ENCODE peak calls at places on chromosomes 13 and 19, in ten cellular contexts. One of them, this sample, is unnamed.

GRCh38 chr19:45476349-45476717 is 8.5 kb downstream of the FOSB start:
- DNase-seq in cardiac fibroblast: peak
- DNase-seq in RWPE2: no peak
- DNase-seq in stomach: no peak
- DNase-seq in upper lobe of left lung: no peak
- DNase-seq in fibroblast of mammary gland: no peak
- DNase-seq in K562: no peak
- DNase-seq in heart left ventricle: no peak
- DNase-seq in uterus: no peak
- DNase-seq in IMR-90: peak
- DNase-seq in this sample: no peak

GRCh38 chr19:32498641-32499200 is 82.3 kb upstream of the PDCD5 start:
- DNase-seq in cardiac fibroblast: no peak
- DNase-seq in RWPE2: no peak
- DNase-seq in stomach: no peak
- DNase-seq in upper lobe of left lung: no peak
- DNase-seq in fibroblast of mammary gland: peak
- DNase-seq in K562: no peak
- DNase-seq in heart left ventricle: no peak
- DNase-seq in uterus: no peak
- DNase-seq in IMR-90: no peak
- DNase-seq in this sample: no peak

GRCh38 chr19:31461814-31462539 is 112.7 kb upstream of the TSHZ3 start:
- DNase-seq in cardiac fibroblast: peak
- DNase-seq in RWPE2: no peak
- DNase-seq in stomach: no peak
- DNase-seq in upper lobe of left lung: no peak
- DNase-seq in fibroblast of mammary gland: peak
- DNase-seq in K562: no peak
- DNase-seq in heart left ventricle: no peak
- DNase-seq in uterus: no peak
- DNase-seq in IMR-90: no peak
- DNase-seq in this sample: no peak

GRCh38 chr19:55156202-55157063 is 1.1 kb downstream of the TNNI3 start:
- DNase-seq in cardiac fibroblast: peak
- DNase-seq in RWPE2: peak
- DNase-seq in stomach: peak
- DNase-seq in upper lobe of left lung: peak
- DNase-seq in fibroblast of mammary gland: peak
- DNase-seq in K562: peak
- DNase-seq in heart left ventricle: peak
- DNase-seq in uterus: no peak
- DNase-seq in IMR-90: peak
- DNase-seq in this sample: no peak

GRCh38 chr13:48266967-48267639 is 34.1 kb downstream of the ITM2B start:
- DNase-seq in cardiac fibroblast: no peak
- DNase-seq in RWPE2: no peak
- DNase-seq in stomach: no peak
- DNase-seq in upper lobe of left lung: no peak
- DNase-seq in fibroblast of mammary gland: no peak
- DNase-seq in K562: no peak
- DNase-seq in heart left ventricle: no peak
- DNase-seq in uterus: no peak
- DNase-seq in IMR-90: peak
- DNase-seq in this sample: no peak

GRCh38 chr19:48993175-48994034 is at the start of the genes GYS1 and RUVBL2:
- DNase-seq in cardiac fibroblast: peak
- DNase-seq in RWPE2: peak
- DNase-seq in stomach: peak
- DNase-seq in upper lobe of left lung: peak
- DNase-seq in fibroblast of mammary gland: peak
- DNase-seq in K562: peak
- DNase-seq in heart left ventricle: peak
- DNase-seq in uterus: peak
- DNase-seq in IMR-90: peak
- DNase-seq in this sample: peak

GRCh38 chr19:40503300-40503699 is 36.5 kb downstream of the SPTBN4 start:
- DNase-seq in cardiac fibroblast: no peak
- DNase-seq in RWPE2: no peak
- DNase-seq in stomach: no peak
- DNase-seq in upper lobe of left lung: no peak
- DNase-seq in fibroblast of mammary gland: no peak
- DNase-seq in K562: peak
- DNase-seq in heart left ventricle: no peak
- DNase-seq in uterus: no peak
- DNase-seq in IMR-90: no peak
- DNase-seq in this sample: no peak

GRCh38 chr19:1057185-1057857 is 9.6 kb upstream of the ARHGAP45 start:
- DNase-seq in cardiac fibroblast: peak
- DNase-seq in RWPE2: no peak
- DNase-seq in stomach: no peak
- DNase-seq in upper lobe of left lung: no peak
- DNase-seq in fibroblast of mammary gland: peak
- DNase-seq in K562: no peak
- DNase-seq in heart left ventricle: no peak
- DNase-seq in uterus: no peak
- DNase-seq in IMR-90: peak
- DNase-seq in this sample: no peak

GRCh38 chr13:24982333-24982999 is 113.5 kb upstream of the PABPC3 start:
- DNase-seq in cardiac fibroblast: no peak
- DNase-seq in RWPE2: no peak
- DNase-seq in stomach: no peak
- DNase-seq in upper lobe of left lung: no peak
- DNase-seq in fibroblast of mammary gland: no peak
- DNase-seq in K562: no peak
- DNase-seq in heart left ventricle: peak
- DNase-seq in uterus: no peak
- DNase-seq in IMR-90: no peak
- DNase-seq in this sample: no peak

GRCh38 chr13:68806125-68806524 is 1301.5 kb upstream of the ATXN8OS start:
- DNase-seq in cardiac fibroblast: no peak
- DNase-seq in RWPE2: no peak
- DNase-seq in stomach: no peak
- DNase-seq in upper lobe of left lung: no peak
- DNase-seq in fibroblast of mammary gland: no peak
- DNase-seq in K562: no peak
- DNase-seq in heart left ventricle: no peak
- DNase-seq in uterus: no peak
- DNase-seq in IMR-90: no peak
- DNase-seq in this sample: no peak

GRCh38 chr19:49879243-49879960 is 1.9 kb downstream of the TBC1D17 start:
- DNase-seq in cardiac fibroblast: no peak
- DNase-seq in RWPE2: no peak
- DNase-seq in stomach: no peak
- DNase-seq in upper lobe of left lung: no peak
- DNase-seq in fibroblast of mammary gland: no peak
- DNase-seq in K562: no peak
- DNase-seq in heart left ventricle: no peak
- DNase-seq in uterus: peak
- DNase-seq in IMR-90: no peak
- DNase-seq in this sample: no peak

GRCh38 chr13:45482571-45483173 is 17.9 kb downstream of the COG3 start:
- DNase-seq in cardiac fibroblast: peak
- DNase-seq in RWPE2: no peak
- DNase-seq in stomach: no peak
- DNase-seq in upper lobe of left lung: no peak
- DNase-seq in fibroblast of mammary gland: peak
- DNase-seq in K562: no peak
- DNase-seq in heart left ventricle: no peak
- DNase-seq in uterus: no peak
- DNase-seq in IMR-90: peak
- DNase-seq in this sample: no peak

DNA sequence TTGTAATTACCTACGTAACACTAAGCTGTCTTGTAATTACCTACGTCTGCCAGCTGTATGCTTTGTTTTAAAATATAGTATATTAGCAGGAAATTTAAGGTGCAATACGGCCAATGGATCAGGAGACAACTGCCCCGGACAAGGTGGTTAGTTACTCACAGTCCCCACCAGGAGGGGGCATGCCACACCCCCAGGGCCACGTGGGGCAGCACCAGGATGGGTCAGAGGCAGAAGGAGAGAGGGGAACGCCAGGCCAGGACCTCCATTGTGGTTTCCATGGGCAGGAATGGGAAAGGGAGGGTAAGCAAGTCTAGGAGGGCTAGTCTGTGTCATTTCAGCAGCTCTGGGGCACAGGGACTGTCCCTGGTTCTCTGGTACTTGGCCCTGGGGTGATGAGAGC is 140.1 kb downstream of the URI1 start:
- DNase-seq in cardiac fibroblast: no peak
- DNase-seq in RWPE2: no peak
- DNase-seq in stomach: no peak
- DNase-seq in upper lobe of left lung: no peak
- DNase-seq in fibroblast of mammary gland: no peak
- DNase-seq in K562: no peak
- DNase-seq in heart left ventricle: no peak
- DNase-seq in uterus: no peak
- DNase-seq in IMR-90: no peak
- DNase-seq in this sample: no peak
- TF ChIP-seq CTCF in cardiac fibroblast: no peak
- TF ChIP-seq CTCF in RWPE2: no peak
- TF ChIP-seq CTCF in stomach: no peak
- TF ChIP-seq CTCF in upper lobe of left lung: no peak
- TF ChIP-seq CTCF in fibroblast of mammary gland: no peak
- TF ChIP-seq CTCF in K562: peak
- TF ChIP-seq CTCF in heart left ventricle: no peak
- TF ChIP-seq CTCF in uterus: no peak
- TF ChIP-seq CTCF in IMR-90: no peak
- TF ChIP-seq CTCF in this sample: no peak

GRCh38 chr13:113951246-113951999 is 22.5 kb downstream of the C13orf46 start:
- DNase-seq in cardiac fibroblast: peak
- DNase-seq in RWPE2: no peak
- DNase-seq in stomach: peak
- DNase-seq in upper lobe of left lung: peak
- DNase-seq in fibroblast of mammary gland: peak
- DNase-seq in K562: peak
- DNase-seq in heart left ventricle: peak
- DNase-seq in uterus: peak
- DNase-seq in IMR-90: peak
- DNase-seq in this sample: peak
- TF ChIP-seq CTCF in cardiac fibroblast: peak
- TF ChIP-seq CTCF in RWPE2: peak
- TF ChIP-seq CTCF in stomach: peak
- TF ChIP-seq CTCF in upper lobe of left lung: peak
- TF ChIP-seq CTCF in fibroblast of mammary gland: peak
- TF ChIP-seq CTCF in K562: peak
- TF ChIP-seq CTCF in heart left ventricle: peak
- TF ChIP-seq CTCF in uterus: peak
- TF ChIP-seq CTCF in IMR-90: peak
- TF ChIP-seq CTCF in this sample: peak

GRCh38 chr19:47408156-47408938 is 11.0 kb downstream of the MEIS3 start:
- DNase-seq in cardiac fibroblast: no peak
- DNase-seq in RWPE2: no peak
- DNase-seq in stomach: no peak
- DNase-seq in upper lobe of left lung: no peak
- DNase-seq in fibroblast of mammary gland: no peak
- DNase-seq in K562: no peak
- DNase-seq in heart left ventricle: no peak
- DNase-seq in uterus: no peak
- DNase-seq in IMR-90: no peak
- DNase-seq in this sample: no peak
- TF ChIP-seq CTCF in cardiac fibroblast: no peak
- TF ChIP-seq CTCF in RWPE2: no peak
- TF ChIP-seq CTCF in stomach: no peak
- TF ChIP-seq CTCF in upper lobe of left lung: no peak
- TF ChIP-seq CTCF in fibroblast of mammary gland: no peak
- TF ChIP-seq CTCF in K562: no peak
- TF ChIP-seq CTCF in heart left ventricle: no peak
- TF ChIP-seq CTCF in uterus: no peak
- TF ChIP-seq CTCF in IMR-90: no peak
- TF ChIP-seq CTCF in this sample: no peak

GRCh38 chr19:4721196-4721595 is 2.4 kb downstream of the DPP9 start:
- DNase-seq in cardiac fibroblast: no peak
- DNase-seq in RWPE2: no peak
- DNase-seq in stomach: no peak
- DNase-seq in upper lobe of left lung: no peak
- DNase-seq in fibroblast of mammary gland: no peak
- DNase-seq in K562: no peak
- DNase-seq in heart left ventricle: no peak
- DNase-seq in uterus: no peak
- DNase-seq in IMR-90: no peak
- DNase-seq in this sample: no peak

GRCh38 chr19:4724252-4724514 is 541 bp upstream of the DPP9 start:
- DNase-seq in cardiac fibroblast: no peak
- DNase-seq in RWPE2: no peak
- DNase-seq in stomach: no peak
- DNase-seq in upper lobe of left lung: no peak
- DNase-seq in fibroblast of mammary gland: no peak
- DNase-seq in K562: no peak
- DNase-seq in heart left ventricle: no peak
- DNase-seq in uterus: no peak
- DNase-seq in IMR-90: no peak
- DNase-seq in this sample: no peak

GRCh38 chr19:4720037-4720700 is 3.5 kb downstream of the DPP9 start:
- DNase-seq in cardiac fibroblast: no peak
- DNase-seq in RWPE2: no peak
- DNase-seq in stomach: no peak
- DNase-seq in upper lobe of left lung: no peak
- DNase-seq in fibroblast of mammary gland: no peak
- DNase-seq in K562: no peak
- DNase-seq in heart left ventricle: no peak
- DNase-seq in uterus: no peak
- DNase-seq in IMR-90: no peak
- DNase-seq in this sample: no peak

GRCh38 chr19:4722671-4723464 is 774 bp downstream of the DPP9 start:
- DNase-seq in cardiac fibroblast: peak
- DNase-seq in RWPE2: no peak
- DNase-seq in stomach: peak
- DNase-seq in upper lobe of left lung: no peak
- DNase-seq in fibroblast of mammary gland: peak
- DNase-seq in K562: no peak
- DNase-seq in heart left ventricle: peak
- DNase-seq in uterus: peak
- DNase-seq in IMR-90: peak
- DNase-seq in this sample: peak

DNA sequence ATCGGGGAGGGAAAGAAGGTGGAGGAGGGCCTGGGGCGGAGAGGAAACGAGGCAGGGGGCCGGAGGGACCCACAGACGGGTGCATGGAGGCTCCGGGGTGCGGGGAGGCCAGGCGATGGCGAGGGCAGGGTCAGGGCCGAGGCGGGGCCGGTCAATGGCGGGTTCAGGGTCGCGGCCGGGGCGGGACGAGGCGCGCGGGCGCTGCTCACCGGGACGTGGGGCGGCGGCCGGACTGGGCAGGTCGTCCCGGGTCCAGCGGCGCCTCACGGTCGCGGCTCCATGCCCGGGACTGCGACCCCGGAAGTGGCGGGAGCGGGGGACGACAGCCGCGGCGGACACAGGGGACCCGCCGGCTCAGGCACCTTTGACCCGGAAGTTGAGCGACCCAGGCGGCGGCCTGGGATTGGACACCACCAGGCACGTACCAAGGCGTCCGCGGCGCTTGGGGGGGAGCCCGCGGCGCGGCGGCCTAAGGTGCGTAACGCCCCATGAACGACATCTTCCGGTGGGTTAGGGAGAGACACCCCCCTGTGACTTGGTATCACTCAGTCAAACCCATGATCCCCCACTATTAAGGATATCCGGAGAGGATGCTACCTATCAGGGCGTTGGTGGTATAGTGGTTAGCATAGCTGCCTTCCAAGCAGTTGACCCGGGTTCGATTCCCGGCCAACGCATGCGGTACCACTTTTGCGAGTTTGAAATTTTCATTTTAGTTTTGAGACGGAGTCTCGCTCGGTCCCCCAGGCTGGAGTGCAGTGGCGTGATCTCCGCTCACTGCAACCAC is at the start of gene DPP9:
- DNase-seq in cardiac fibroblast: peak
- DNase-seq in RWPE2: peak
- DNase-seq in stomach: peak
- DNase-seq in upper lobe of left lung: peak
- DNase-seq in fibroblast of mammary gland: peak
- DNase-seq in K562: peak
- DNase-seq in heart left ventricle: peak
- DNase-seq in uterus: peak
- DNase-seq in IMR-90: peak
- DNase-seq in this sample: peak
- TF ChIP-seq CTCF in cardiac fibroblast: peak
- TF ChIP-seq CTCF in RWPE2: peak
- TF ChIP-seq CTCF in stomach: peak
- TF ChIP-seq CTCF in upper lobe of left lung: no peak
- TF ChIP-seq CTCF in fibroblast of mammary gland: no peak
- TF ChIP-seq CTCF in K562: peak
- TF ChIP-seq CTCF in heart left ventricle: peak
- TF ChIP-seq CTCF in uterus: peak
- TF ChIP-seq CTCF in IMR-90: peak
- TF ChIP-seq CTCF in this sample: no peak